ENCODE peak calls at places on chromosomes 11 and 22, in nine cellular contexts. U is left cardiac atrium; S is aorta; Y is heart right ventricle; I is activated T-cell treated with anti-CD3 and anti-CD28 coated beads, Interleukin-2, amount 50 U/mL, for 72 hours; R is lower lobe of right lung; W is foreskin keratinocyte; J is natural killer cell; F is activated naive CD8-positive, alpha-beta T cell treated with anti-CD3 and anti-CD28 coated beads, Interleukin-2, amount 10 ng/mL, durations not matched to agents 7 days and 5 days. L is an unnamed sample.

GRCh38 chr11:66880484-66881211 is 23.8 kb downstream of the LRFN4 start:
- ATAC-seq in F (peak; percentile 53), W (peak; percentile 82), S (no peak), U (peak; percentile 27), I (no peak), Y (no peak), R (no peak), J (peak; percentile 21), L (no peak)

GRCh38 chr22:30062256-30062655 is 18.0 kb upstream of the HORMAD2 start:
- ATAC-seq in Y (no peak), W (no peak), S (no peak), J (no peak), U (no peak), I (no peak), F (no peak), R (no peak), L (no peak)

GRCh38 chr11:1889941-1890855 is 1.5 kb downstream of the PRR33 start:
- ATAC-seq in S (peak; percentile 9), W (no peak), I (peak; percentile 10), U (no peak), R (no peak), F (peak; percentile 15), J (no peak), Y (no peak), L (peak; percentile 2)

GRCh38 chr11:130144721-130145327 is 14.8 kb upstream of the ST14 start:
- ATAC-seq in I (no peak), F (no peak), R (no peak), W (no peak), J (no peak), Y (no peak), U (no peak), S (no peak), L (no peak)

GRCh38 chr22:44752285-44753188 is at the start of gene ARHGAP8:
- ATAC-seq in J (peak; percentile 51), S (no peak), W (peak; percentile 65), U (no peak), Y (no peak), R (peak; percentile 85), I (peak; percentile 55), F (peak; percentile 61), L (peak; percentile 67)

GRCh38 chr22:23182289-23183106 is 2.2 kb downstream of the BCR start:
- ATAC-seq in U (no peak), Y (no peak), J (peak; percentile 42), R (no peak), S (no peak), W (peak; percentile 78), I (peak; percentile 75), F (no peak), L (peak; percentile 78)

GRCh38 chr11:285021-285893 is 3.7 kb upstream of the PGGHG start:
- ATAC-seq in F (no peak), I (no peak), U (no peak), R (no peak), J (no peak), Y (no peak), W (no peak), S (no peak), L (no peak)

GRCh38 chr11:109865558-109866186 is 227.5 kb upstream of the ZC3H12C start:
- ATAC-seq in U (no peak), W (peak; percentile 23), J (no peak), F (no peak), R (no peak), I (no peak), Y (peak; percentile 86), S (no peak), L (no peak)

GRCh38 chr11:60561254-60561653 is 46.1 kb downstream of the MS4A13 start:
- ATAC-seq in F (no peak), U (no peak), J (no peak), W (no peak), S (no peak), I (no peak), R (no peak), Y (no peak), L (no peak)

GRCh38 chr22:39177456-39177775 is 24.9 kb upstream of the CBX7 start:
- ATAC-seq in F (peak; percentile 7), U (no peak), J (no peak), W (no peak), R (no peak), Y (no peak), I (no peak), S (no peak), L (peak; percentile 30)

GRCh38 chr11:70020336-70021214 is 57.5 kb upstream of the ANO1 start:
- ATAC-seq in I (no peak), J (no peak), F (no peak), S (no peak), Y (peak; percentile 74), R (peak; percentile 28), W (no peak), U (peak; percentile 70), L (no peak)

GRCh38 chr11:119126675-119127268 is 5.4 kb downstream of the HINFP start:
- ATAC-seq in J (no peak), Y (no peak), I (no peak), W (no peak), S (no peak), R (no peak), F (no peak), U (no peak), L (no peak)

GRCh38 chr22:38109391-38110000 is 988 bp downstream of the BAIAP2L2 start:
- ATAC-seq in Y (no peak), F (peak; percentile 34), S (no peak), R (no peak), U (no peak), W (no peak), J (peak; percentile 23), I (peak; percentile 17), L (no peak)

GRCh38 chr11:70680781-70681281 is 282.5 kb downstream of the CTTN start:
- ATAC-seq in S (peak; percentile 33), W (no peak), U (no peak), F (no peak), I (peak; percentile 74), J (no peak), R (no peak), Y (no peak), L (peak; percentile 49)

GRCh38 chr11:128463386-128463829 is 124.0 kb downstream of the ETS1 start:
- ATAC-seq in I (no peak), W (no peak), R (peak; percentile 40), Y (peak; percentile 56), J (no peak), S (peak; percentile 61), F (no peak), U (peak; percentile 70), L (no peak)

GRCh38 chr11:119085523-119085878 is 820 bp downstream of the HMBS start:
- ATAC-seq in I (peak; percentile 18), W (no peak), F (no peak), R (no peak), U (peak; percentile 3), J (no peak), Y (peak; percentile 6), S (no peak), L (peak; percentile 22)

GRCh38 chr22:20968281-20968977 is 1.4 kb downstream of the AIFM3 start:
- ATAC-seq in I (no peak), W (no peak), U (no peak), R (no peak), Y (no peak), F (no peak), S (no peak), J (no peak), L (no peak)

GRCh38 chr11:124167852-124168251 is 15.3 kb upstream of the OR10D3 start:
- ATAC-seq in F (no peak), S (no peak), W (no peak), J (no peak), R (no peak), I (no peak), U (no peak), Y (no peak), L (no peak)

GRCh38 chr11:124791626-124792341 is 8.4 kb downstream of the MSANTD2 start:
- ATAC-seq in I (no peak), Y (no peak), F (no peak), W (no peak), R (no peak), S (no peak), U (no peak), J (peak; percentile 45), L (peak; percentile 29)

GRCh38 chr11:125062196-125062930 is 742 bp upstream of the SLC37A2 start:
- ATAC-seq in Y (peak; percentile 13), U (peak; percentile 29), J (no peak), F (peak; percentile 11), R (peak; percentile 24), W (no peak), I (peak; percentile 21), S (peak; percentile 8), L (peak; percentile 25)

GRCh38 chr11:11538277-11538960 is 83.4 kb downstream of the GALNT18 start:
- ATAC-seq in S (peak; percentile 39), J (no peak), I (no peak), U (peak; percentile 89), Y (peak; percentile 80), F (no peak), W (no peak), R (peak; percentile 25), L (no peak)

GRCh38 chr11:1948389-1948788 is 1.3 kb downstream of the MRPL23 start:
- ATAC-seq in U (peak; percentile 25), J (no peak), R (peak; percentile 37), F (no peak), S (no peak), Y (peak; percentile 68), I (no peak), W (peak; percentile 14), L (no peak)

GRCh38 chr11:57359896-57360690 is 20.9 kb downstream of the PRG3 start:
- ATAC-seq in U (no peak), R (no peak), Y (no peak), J (no peak), I (no peak), F (no peak), S (no peak), W (no peak), L (no peak)

GRCh38 chr11:13699870-13700269 is 31.4 kb downstream of the FAR1 start:
- ATAC-seq in W (no peak), J (no peak), Y (no peak), S (no peak), F (no peak), R (no peak), I (no peak), U (no peak), L (no peak)

GRCh38 chr11:63889344-63889743 is 27.6 kb downstream of the RCOR2 start:
- ATAC-seq in J (no peak), R (peak; percentile 51), Y (no peak), I (no peak), W (peak; percentile 73), F (no peak), S (no peak), U (no peak), L (no peak)

GRCh38 chr11:75437966-75438659 is 5.1 kb upstream of the KLHL35 start:
- ATAC-seq in J (no peak), R (no peak), W (no peak), F (no peak), S (no peak), Y (no peak), U (no peak), I (no peak), L (no peak)

GRCh38 chr11:91231226-91231625 is 993.4 kb upstream of the FAT3 start:
- ATAC-seq in R (peak; percentile 35), U (peak; percentile 41), J (no peak), W (no peak), Y (peak; percentile 80), F (no peak), S (no peak), I (no peak), L (no peak)

GRCh38 chr22:36204641-36205032 is 3.0 kb upstream of the APOL4 start:
- ATAC-seq in W (peak; percentile 12), R (peak; percentile 78), F (no peak), Y (no peak), I (no peak), U (no peak), J (peak; percentile 41), S (no peak), L (no peak)

GRCh38 chr11:67648796-67649613 is 1.5 kb downstream of the ACY3 start:
- ATAC-seq in W (no peak), I (no peak), R (no peak), U (no peak), S (no peak), J (no peak), Y (no peak), F (no peak), L (no peak)

GRCh38 chr22:36737776-36738175 is 34.2 kb upstream of the CACNG2 start:
- ATAC-seq in J (no peak), U (no peak), F (no peak), Y (no peak), W (no peak), R (peak; percentile 52), I (no peak), S (no peak), L (no peak)

L was measured in activated T-helper 17 cell treated with anti-CD3 and anti-CD28 coated beads, Interleukin-2, amount 50 U/mL, for 72 hours.